ENCODE peak calls at places on chromosome 17, in seven cellular contexts. X, J, A, I, V, M and N are unnamed samples.
A peak's percentile ranks its signal among the peaks of the same experiment; 100 is the strongest.

GRCh38 chr17:43224146-43224705 is 4.2 kb downstream of the CCDC200 start:
- DNase-seq in X (no peak), V (no peak), J (no peak), I (no peak), M (no peak), A (no peak), N (no peak)

GRCh38 chr17:49577978-49578893 is 2.6 kb downstream of the NXPH3 start:
- DNase-seq in X (no peak), A (no peak), I (no peak), M (no peak), V (no peak), J (no peak), N (no peak)

GRCh38 chr17:27244481-27245223 is 49.3 kb upstream of the WSB1 start:
- DNase-seq in M (no peak), X (peak; percentile 39), J (no peak), V (peak; percentile 34), I (no peak), A (peak; percentile 82), N (peak; percentile 42)

GRCh38 chr17:61619493-61619892 is 28.5 kb upstream of the NACA2 start:
- DNase-seq in J (no peak), V (no peak), M (no peak), A (no peak), I (no peak), X (no peak), N (no peak)

GRCh38 chr17:67992541-67993152 is 3.6 kb downstream of the C17orf58 start:
- DNase-seq in M (no peak), I (no peak), J (no peak), X (no peak), V (peak; percentile 48), A (no peak), N (no peak)

GRCh38 chr17:45749831-45750335 is 34.2 kb upstream of the CRHR1 start:
- DNase-seq in X (no peak), J (peak; percentile 26), V (no peak), A (no peak), M (no peak), I (no peak), N (no peak)

GRCh38 chr17:10323812-10324610 is 48.8 kb downstream of the MYH13 start:
- DNase-seq in A (no peak), I (no peak), V (no peak), J (no peak), M (no peak), X (no peak), N (no peak)

GRCh38 chr17:8488931-8489330 is 53.2 kb downstream of the NDEL1 start:
- DNase-seq in X (peak; percentile 76), M (no peak), J (no peak), I (no peak), V (peak; percentile 88), A (peak; percentile 61), N (peak; percentile 83)

GRCh38 chr17:10295728-10296343 is 77.0 kb downstream of the MYH13 start:
- DNase-seq in A (peak; percentile 66), M (peak; percentile 39), I (no peak), X (peak; percentile 3), V (peak; percentile 74), J (no peak), N (peak; percentile 80)

GRCh38 chr17:7351665-7352558 is at the start of gene KCTD11:
- DNase-seq in V (peak; percentile 91), I (no peak), X (peak; percentile 37), A (peak; percentile 98), M (peak; percentile 77), J (no peak), N (peak; percentile 95)

GRCh38 chr17:3576970-3577369 is 19.4 kb upstream of the TRPV3 start:
- DNase-seq in X (no peak), V (no peak), M (no peak), A (no peak), J (no peak), I (no peak), N (no peak)

GRCh38 chr17:80125656-80126448 is 21.1 kb downstream of the EIF4A3 start:
- DNase-seq in J (no peak), I (no peak), V (no peak), A (no peak), M (no peak), X (no peak), N (no peak)

GRCh38 chr17:73841431-73842060 is 197.3 kb upstream of the SDK2 start:
- DNase-seq in J (peak; percentile 34), M (no peak), V (peak; percentile 19), X (no peak), A (no peak), I (no peak), N (peak; percentile 48)

GRCh38 chr17:80456465-80457235 is 19.8 kb downstream of the NPTX1 start:
- DNase-seq in I (no peak), J (no peak), X (no peak), A (peak; percentile 64), M (no peak), V (no peak), N (no peak)

GRCh38 chr17:8117367-8117979 is 841 bp downstream of the ALOXE3 start:
- DNase-seq in X (no peak), I (no peak), V (no peak), M (no peak), J (no peak), A (no peak), N (no peak)

GRCh38 chr17:12403881-12404398 is 261.8 kb upstream of the MYOCD start:
- DNase-seq in J (no peak), V (no peak), M (no peak), I (no peak), A (no peak), X (no peak), N (peak; percentile 63)

GRCh38 chr17:82880620-82881019 is 40.8 kb upstream of the ZNF750 start:
- DNase-seq in M (no peak), X (no peak), I (no peak), V (no peak), J (no peak), A (peak; percentile 32), N (no peak)

GRCh38 chr17:80476877-80477646 is 655 bp upstream of the NPTX1 start:
- DNase-seq in J (peak; percentile 20), X (no peak), M (no peak), V (no peak), I (no peak), A (peak; percentile 47), N (no peak)

GRCh38 chr17:50550661-50551432 is 3.9 kb downstream of the SPATA20 start:
- DNase-seq in J (peak; percentile 62), M (no peak), A (peak; percentile 92), X (peak; percentile 62), V (peak; percentile 79), I (peak; percentile 66), N (peak; percentile 79)

GRCh38 chr17:44095647-44096496 is 25.3 kb downstream of the G6PC3 start:
- DNase-seq in J (peak; percentile 83), A (peak; percentile 88), V (peak; percentile 98), M (no peak), X (peak; percentile 91), I (peak; percentile 48), N (peak; percentile 91)

GRCh38 chr17:64984776-64985521 is 65.7 kb upstream of the LRRC37A3 start:
- DNase-seq in X (no peak), M (peak; percentile 58), A (no peak), V (peak; percentile 49), I (no peak), J (no peak), N (no peak)

GRCh38 chr17:57608369-57609124 is 136.6 kb downstream of the CCDC182 start:
- DNase-seq in J (no peak), X (no peak), A (no peak), M (no peak), V (no peak), I (no peak), N (no peak)

GRCh38 chr17:9271989-9272388 is 250.7 kb downstream of the NTN1 start:
- DNase-seq in J (no peak), V (no peak), A (no peak), X (no peak), M (no peak), I (no peak), N (no peak)

GRCh38 chr17:146546-146945 is 9.2 kb downstream of the SCGB1C2 start:
- DNase-seq in V (no peak), I (no peak), X (no peak), A (peak; percentile 24), M (no peak), J (no peak), N (no peak)

GRCh38 chr17:10099051-10099571 is 99.3 kb downstream of the GAS7 start:
- DNase-seq in X (no peak), A (peak; percentile 63), V (peak; percentile 42), I (no peak), M (no peak), J (no peak), N (peak; percentile 44)

GRCh38 chr17:46089389-46089965 is 90.4 kb downstream of the STH start:
- DNase-seq in A (no peak), V (no peak), M (no peak), X (no peak), I (no peak), J (no peak), N (no peak)